ENCODE peak calls at places on chromosomes 4 and X, in six cellular contexts. One of them, this sample, is unnamed.

GRCh38 chrX:46208225-46208854 is 336.9 kb downstream of the ZNF674 start:
- DNase-seq in pancreas: no peak
- DNase-seq in H9: no peak
- DNase-seq in fibroblast of lung: peak
- DNase-seq in OCI-LY7: no peak
- DNase-seq in uterus: no peak
- DNase-seq in this sample: no peak

GRCh38 chrX:136879001-136879667 is 1.4 kb downstream of the RBMX start:
- DNase-seq in uterus: no peak
- DNase-seq in pancreas: no peak
- DNase-seq in H9: no peak
- DNase-seq in fibroblast of lung: peak
- DNase-seq in OCI-LY7: peak
- DNase-seq in this sample: no peak

GRCh38 chrX:78092296-78092695 is 11.8 kb upstream of the PGK1 start:
- DNase-seq in OCI-LY7: peak
- DNase-seq in fibroblast of lung: peak
- DNase-seq in pancreas: no peak
- DNase-seq in H9: peak
- DNase-seq in uterus: no peak
- DNase-seq in this sample: no peak

GRCh38 chr4:16843831-16844508 is 54.5 kb downstream of the LDB2 start:
- DNase-seq in uterus: no peak
- DNase-seq in H9: no peak
- DNase-seq in pancreas: no peak
- DNase-seq in OCI-LY7: no peak
- DNase-seq in fibroblast of lung: peak
- DNase-seq in this sample: no peak

GRCh38 chr4:145619639-145619996 is 433 bp downstream of the MMAA start:
- DNase-seq in OCI-LY7: no peak
- DNase-seq in uterus: peak
- DNase-seq in fibroblast of lung: peak
- DNase-seq in pancreas: peak
- DNase-seq in H9: no peak
- DNase-seq in this sample: no peak

GRCh38 chr4:146245899-146246298 is 31.6 kb downstream of the REELD1 start:
- DNase-seq in uterus: no peak
- DNase-seq in H9: no peak
- DNase-seq in pancreas: no peak
- DNase-seq in fibroblast of lung: peak
- DNase-seq in OCI-LY7: no peak
- DNase-seq in this sample: no peak

GRCh38 chr4:111630705-111631104 is 514.5 kb upstream of the FAM241A start:
- DNase-seq in uterus: no peak
- DNase-seq in OCI-LY7: peak
- DNase-seq in pancreas: no peak
- DNase-seq in fibroblast of lung: peak
- DNase-seq in H9: no peak
- DNase-seq in this sample: no peak

GRCh38 chr4:18736551-18736950 is 715.0 kb upstream of the LCORL start:
- DNase-seq in fibroblast of lung: no peak
- DNase-seq in OCI-LY7: no peak
- DNase-seq in H9: no peak
- DNase-seq in pancreas: no peak
- DNase-seq in uterus: no peak
- DNase-seq in this sample: no peak

GRCh38 chrX:18099745-18100144 is 120.9 kb downstream of the BEND2 start:
- DNase-seq in pancreas: no peak
- DNase-seq in fibroblast of lung: no peak
- DNase-seq in OCI-LY7: no peak
- DNase-seq in H9: no peak
- DNase-seq in uterus: no peak
- DNase-seq in this sample: no peak

DNA sequence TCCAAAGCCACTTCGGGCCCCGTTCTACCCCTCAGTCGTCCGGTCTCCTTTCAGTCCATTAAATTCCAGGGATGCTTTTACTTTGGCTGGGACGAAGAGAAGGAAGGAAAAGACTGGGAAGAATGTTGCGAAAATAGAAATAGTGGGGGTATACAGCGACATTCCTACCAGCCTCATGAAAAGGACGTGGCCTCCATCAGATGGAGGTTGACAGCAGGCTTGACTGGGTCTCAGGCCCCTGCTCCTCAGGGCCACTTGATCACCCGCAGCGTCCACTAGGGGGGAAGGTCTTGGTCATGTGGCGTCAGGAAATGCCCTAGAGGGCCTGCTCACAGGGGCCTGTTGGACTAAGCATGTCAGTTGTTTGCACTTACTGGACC is 671 bp upstream of the ANKRD50 start:
- DNase-seq in uterus: peak
- DNase-seq in fibroblast of lung: peak
- DNase-seq in OCI-LY7: peak
- DNase-seq in H9: peak
- DNase-seq in pancreas: peak
- DNase-seq in this sample: peak
- TF ChIP-seq CTCF in uterus: peak
- TF ChIP-seq CTCF in fibroblast of lung: peak
- TF ChIP-seq CTCF in OCI-LY7: no peak
- TF ChIP-seq CTCF in H9: peak
- TF ChIP-seq CTCF in pancreas: peak
- TF ChIP-seq CTCF in this sample: no peak

GRCh38 chr4:147596976-147597375 is 20.2 kb upstream of the TMEM184C start:
- DNase-seq in OCI-LY7: no peak
- DNase-seq in pancreas: peak
- DNase-seq in fibroblast of lung: peak
- DNase-seq in H9: no peak
- DNase-seq in uterus: no peak
- DNase-seq in this sample: no peak

GRCh38 chr4:147594107-147594506 is 23.1 kb upstream of the TMEM184C start:
- DNase-seq in OCI-LY7: no peak
- DNase-seq in uterus: no peak
- DNase-seq in H9: no peak
- DNase-seq in pancreas: no peak
- DNase-seq in fibroblast of lung: no peak
- DNase-seq in this sample: no peak

GRCh38 chr4:147599206-147599605 is 18.0 kb upstream of the TMEM184C start:
- DNase-seq in pancreas: no peak
- DNase-seq in fibroblast of lung: no peak
- DNase-seq in OCI-LY7: no peak
- DNase-seq in uterus: no peak
- DNase-seq in H9: no peak
- DNase-seq in this sample: no peak

GRCh38 chr4:147597561-147597960 is 19.6 kb upstream of the TMEM184C start:
- DNase-seq in OCI-LY7: no peak
- DNase-seq in H9: no peak
- DNase-seq in fibroblast of lung: no peak
- DNase-seq in pancreas: no peak
- DNase-seq in uterus: no peak
- DNase-seq in this sample: no peak

DNA sequence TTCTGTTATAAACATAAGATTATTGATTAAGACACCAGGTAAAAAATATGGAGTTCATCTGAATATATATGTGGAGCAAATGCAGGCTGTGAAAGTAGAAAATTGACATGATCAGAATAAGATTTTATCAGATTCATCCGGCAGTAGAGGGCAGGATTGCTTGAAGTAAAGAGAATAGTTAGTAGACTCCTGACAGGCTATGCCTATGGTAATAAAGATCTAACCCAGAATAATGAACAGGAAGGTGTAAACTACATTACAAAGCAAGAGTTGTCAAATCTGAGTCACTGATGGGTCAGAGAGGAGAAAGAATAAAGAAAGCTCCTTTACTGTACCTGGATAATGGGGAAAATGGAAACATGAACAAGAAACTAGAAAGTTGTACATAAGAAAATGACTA is 20.8 kb upstream of the TMEM184C start:
- DNase-seq in H9: no peak
- DNase-seq in uterus: no peak
- DNase-seq in pancreas: no peak
- DNase-seq in fibroblast of lung: peak
- DNase-seq in OCI-LY7: no peak
- DNase-seq in this sample: peak
- TF ChIP-seq CTCF in H9: no peak
- TF ChIP-seq CTCF in uterus: no peak
- TF ChIP-seq CTCF in pancreas: no peak
- TF ChIP-seq CTCF in fibroblast of lung: peak
- TF ChIP-seq CTCF in OCI-LY7: peak
- TF ChIP-seq CTCF in this sample: no peak

DNA sequence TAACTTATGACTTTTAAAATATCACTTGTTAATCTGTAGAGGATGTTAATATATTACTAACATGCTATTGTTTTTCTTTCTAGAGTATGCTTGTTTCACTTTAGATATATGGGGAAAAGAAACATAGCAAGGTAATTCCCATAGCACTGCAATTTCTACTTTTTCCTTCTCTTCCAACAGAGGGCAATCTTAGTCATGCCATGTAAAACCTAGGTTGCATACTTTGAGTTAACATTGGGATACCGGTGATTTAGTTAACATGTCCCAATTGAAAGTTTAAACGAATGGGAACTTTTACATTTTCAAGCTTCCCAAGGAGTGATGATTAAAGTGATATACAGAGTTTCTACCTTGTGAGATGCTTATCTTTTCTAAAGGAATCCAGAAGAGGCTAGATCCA is 89.4 kb upstream of the IL13RA1 start:
- DNase-seq in OCI-LY7: no peak
- DNase-seq in H9: no peak
- DNase-seq in uterus: no peak
- DNase-seq in pancreas: no peak
- DNase-seq in fibroblast of lung: peak
- DNase-seq in this sample: no peak
- TF ChIP-seq CTCF in OCI-LY7: no peak
- TF ChIP-seq CTCF in H9: peak
- TF ChIP-seq CTCF in uterus: no peak
- TF ChIP-seq CTCF in pancreas: no peak
- TF ChIP-seq CTCF in fibroblast of lung: peak
- TF ChIP-seq CTCF in this sample: no peak

GRCh38 chr4:122759639-122760310 is 27.3 kb downstream of the BBS12 start:
- DNase-seq in OCI-LY7: no peak
- DNase-seq in pancreas: no peak
- DNase-seq in H9: no peak
- DNase-seq in fibroblast of lung: peak
- DNase-seq in uterus: no peak
- DNase-seq in this sample: no peak
- TF ChIP-seq CTCF in OCI-LY7: peak
- TF ChIP-seq CTCF in pancreas: no peak
- TF ChIP-seq CTCF in H9: peak
- TF ChIP-seq CTCF in fibroblast of lung: peak
- TF ChIP-seq CTCF in uterus: no peak
- TF ChIP-seq CTCF in this sample: no peak

GRCh38 chrX:56763556-56764152 is 34.6 kb downstream of the NBDY start:
- DNase-seq in OCI-LY7: no peak
- DNase-seq in fibroblast of lung: no peak
- DNase-seq in H9: peak
- DNase-seq in pancreas: peak
- DNase-seq in uterus: peak
- DNase-seq in this sample: peak
- TF ChIP-seq CTCF in OCI-LY7: no peak
- TF ChIP-seq CTCF in fibroblast of lung: no peak
- TF ChIP-seq CTCF in H9: no peak
- TF ChIP-seq CTCF in pancreas: no peak
- TF ChIP-seq CTCF in uterus: peak
- TF ChIP-seq CTCF in this sample: peak

GRCh38 chrX:28022371-28022770 is 41.1 kb upstream of the DCAF8L1 start:
- DNase-seq in H9: no peak
- DNase-seq in OCI-LY7: no peak
- DNase-seq in fibroblast of lung: no peak
- DNase-seq in pancreas: no peak
- DNase-seq in uterus: no peak
- DNase-seq in this sample: no peak
- TF ChIP-seq CTCF in H9: no peak
- TF ChIP-seq CTCF in OCI-LY7: no peak
- TF ChIP-seq CTCF in fibroblast of lung: no peak
- TF ChIP-seq CTCF in pancreas: no peak
- TF ChIP-seq CTCF in uterus: no peak
- TF ChIP-seq CTCF in this sample: no peak

GRCh38 chrX:125322431-125322830 is 2.8 kb downstream of the TEX13C start:
- DNase-seq in H9: no peak
- DNase-seq in OCI-LY7: no peak
- DNase-seq in uterus: no peak
- DNase-seq in pancreas: no peak
- DNase-seq in fibroblast of lung: no peak
- DNase-seq in this sample: no peak
- TF ChIP-seq CTCF in H9: peak
- TF ChIP-seq CTCF in OCI-LY7: no peak
- TF ChIP-seq CTCF in uterus: no peak
- TF ChIP-seq CTCF in pancreas: no peak
- TF ChIP-seq CTCF in fibroblast of lung: no peak
- TF ChIP-seq CTCF in this sample: no peak

This sample was measured in GM13976.